ENCODE peak calls at places on chromosomes 4 and X, in five cellular contexts. B is neuronal stem cell, P is mesenchymal stem cell, Y is IMR-90, H is H9. Q is an unnamed sample.

GRCh38 chr4:128068927-128069326 is 7.8 kb downstream of the LARP1B start:
- DNase-seq in B (no peak), H (peak), Y (peak), P (peak), Q (no peak)

GRCh38 chrX:13489451-13489850 is 80.0 kb upstream of the EGFL6 start:
- DNase-seq in B (no peak), Y (peak), H (no peak), P (peak), Q (no peak)

GRCh38 chr4:74675673-74676279 is 118.5 kb downstream of the BTC start:
- DNase-seq in Y (peak), B (no peak), H (no peak), P (peak), Q (peak)

GRCh38 chr4:141352775-141353544 is 132.3 kb downstream of the ZNF330 start:
- DNase-seq in B (no peak), P (peak), H (no peak), Y (peak), Q (no peak)

GRCh38 chrX:23756165-23756564 is 13.1 kb upstream of the ACOT9 start:
- DNase-seq in B (peak), Y (peak), P (peak), H (peak), Q (peak)

GRCh38 chrX:23515028-23515427 is 152.3 kb upstream of the PRDX4 start:
- DNase-seq in H (no peak), Y (no peak), B (no peak), P (no peak), Q (no peak)

GRCh38 chrX:118823263-118824172 is at the start of gene ZCCHC12:
- DNase-seq in P (peak), H (peak), Y (peak), B (peak), Q (peak)

GRCh38 chr4:2469192-2469984 is 482 bp downstream of the RNF4 start:
- DNase-seq in B (peak), Y (peak), H (peak), P (peak), Q (peak)

GRCh38 chrX:137342969-137343368 is 223.0 kb upstream of the ZIC3 start:
- DNase-seq in B (no peak), Y (no peak), H (no peak), P (no peak), Q (peak)
- H2BK5ac ChIP-seq in B (no peak), Y (no peak), H (no peak), P (no peak), Q (no peak)

GRCh38 chr4:140070369-140070768 is 83.6 kb downstream of the MAML3 start:
- DNase-seq in B (no peak), H (no peak), Y (no peak), P (no peak), Q (no peak)

GRCh38 chr4:140069068-140069467 is 84.9 kb downstream of the MAML3 start:
- DNase-seq in H (no peak), P (peak), Y (peak), B (no peak), Q (no peak)

GRCh38 chr4:140066031-140066930 is 87.7 kb downstream of the MAML3 start:
- DNase-seq in Y (no peak), H (no peak), P (no peak), B (no peak), Q (no peak)

GRCh38 chr4:140071043-140071442 is 82.9 kb downstream of the MAML3 start:
- DNase-seq in P (no peak), B (no peak), H (no peak), Y (no peak), Q (no peak)

GRCh38 chr4:140068247-140068646 is 85.7 kb downstream of the MAML3 start:
- DNase-seq in H (no peak), Y (no peak), B (no peak), P (no peak), Q (no peak)
- H3K23ac ChIP-seq in H (no peak), Y (no peak), B (no peak), P (no peak), Q (no peak)

DNA sequence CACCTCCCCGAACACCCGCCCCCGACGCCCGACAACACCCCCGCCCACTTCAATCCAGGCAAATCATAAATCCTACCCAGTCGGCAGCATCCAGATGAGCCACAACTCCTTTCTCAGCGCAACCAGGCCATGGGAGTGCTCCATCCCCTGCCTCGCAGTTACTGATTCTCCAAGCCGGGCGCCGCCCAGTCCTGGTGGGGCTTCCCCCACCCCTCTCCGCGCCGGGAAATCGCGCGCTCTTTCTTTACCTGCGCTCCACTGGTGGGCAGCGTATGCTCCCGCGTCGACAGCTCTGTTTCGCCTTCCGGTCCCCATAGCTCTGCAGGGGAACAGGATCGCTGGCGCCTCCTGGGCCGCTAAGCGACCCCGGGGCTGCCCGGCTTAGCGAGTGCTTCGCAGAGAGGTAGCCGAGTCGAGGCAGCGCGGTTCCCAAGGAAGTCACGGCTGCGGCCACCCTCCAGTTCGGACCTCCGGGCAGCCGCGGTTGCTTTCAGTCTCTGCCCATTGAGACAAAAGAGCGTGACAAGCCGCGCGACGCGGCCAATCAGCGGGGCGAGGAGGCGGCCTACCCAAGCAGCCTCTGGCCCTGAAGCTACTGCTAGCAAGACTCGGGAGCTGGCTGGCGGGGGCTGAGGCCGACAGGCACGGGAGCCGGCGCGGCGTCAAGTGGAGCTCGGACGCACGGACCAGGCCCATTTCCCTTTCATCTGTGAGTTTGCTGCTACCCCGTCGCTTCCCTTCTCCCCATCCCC is 43.7 kb upstream of the TMSB15B start:
- DNase-seq in Y (peak), B (peak), H (peak), P (peak), Q (peak)
- H2BK5ac ChIP-seq in Y (peak), B (no peak), H (no peak), P (no peak), Q (no peak)

DNA sequence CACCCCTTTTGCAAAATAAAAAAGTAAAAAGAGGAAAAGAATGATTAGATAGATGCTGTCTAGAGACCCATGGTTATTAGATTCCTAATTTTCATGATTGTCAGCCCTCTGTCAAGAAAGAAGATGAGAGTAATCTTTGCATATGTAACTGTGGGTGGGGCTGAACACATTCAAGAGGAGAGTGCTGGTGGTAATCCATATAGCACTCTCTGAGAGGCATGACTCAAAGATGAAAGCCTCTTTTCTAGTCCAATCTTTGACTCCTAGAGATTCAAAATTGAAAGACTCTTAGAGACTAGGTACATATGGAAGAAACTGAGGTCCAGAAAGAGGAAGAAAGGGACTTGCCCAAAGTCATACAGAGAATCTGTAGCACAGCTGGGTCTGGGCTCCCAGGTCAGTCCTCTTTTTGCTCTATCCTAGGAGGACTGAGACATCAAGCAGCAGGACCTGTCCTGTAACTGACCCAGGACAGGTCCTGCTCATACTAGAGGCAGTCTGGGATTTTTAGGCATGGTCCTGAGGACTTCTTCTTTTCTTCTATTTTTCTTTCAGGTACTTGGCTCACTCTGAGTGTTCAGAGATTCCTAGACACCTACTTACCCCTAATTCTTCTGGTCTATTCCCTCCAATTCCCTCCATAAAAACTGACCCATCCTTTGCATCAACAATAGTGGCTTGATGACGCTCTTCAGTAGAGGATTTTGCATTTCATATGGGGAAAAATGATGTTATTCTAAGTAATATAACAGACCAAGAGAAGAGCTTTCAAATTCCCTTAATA is 23.8 kb downstream of the VSIG4 start:
- DNase-seq in Y (no peak), B (no peak), P (no peak), H (no peak), Q (no peak)
- H3K23ac ChIP-seq in Y (no peak), B (no peak), P (no peak), H (no peak), Q (no peak)

DNA sequence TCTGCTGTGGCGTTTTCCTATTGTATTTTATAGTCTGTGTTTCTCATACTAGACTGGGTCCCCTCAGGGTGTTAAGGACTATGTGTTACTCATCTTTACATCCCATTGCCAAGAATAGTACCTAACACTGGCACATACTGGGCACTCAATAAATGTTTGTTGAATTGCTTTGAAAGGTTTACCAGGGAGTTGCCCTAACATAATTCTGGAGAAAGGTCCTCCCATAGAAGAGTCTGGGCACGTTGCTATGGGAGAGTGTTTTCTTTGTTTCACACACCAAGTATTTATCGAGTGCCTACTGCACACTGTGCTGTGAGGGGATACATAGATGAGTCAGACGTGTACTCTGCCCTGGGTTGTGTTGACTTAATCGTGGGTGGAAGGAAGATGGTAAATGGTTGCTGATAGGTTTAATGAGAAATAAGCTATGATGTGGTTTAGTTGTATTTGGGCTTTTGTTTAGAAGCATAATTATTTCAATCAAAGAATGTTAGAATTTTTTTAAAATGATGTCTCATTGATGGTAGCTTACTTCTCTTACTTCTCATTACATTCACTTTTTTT is 42.9 kb downstream of the AFF1 start:
- DNase-seq in Y (peak), P (peak), B (no peak), H (no peak), Q (no peak)
- H2BK5ac ChIP-seq in Y (no peak), P (no peak), B (no peak), H (no peak), Q (no peak)